ENCODE peak calls at places on chromosomes 13 and 19, in seven cellular contexts. Y is IMR-90, I is mesenchymal stem cell, L is H9, T is mesendoderm, H is trophoblast cell, V is H1. Z is an unnamed sample.

GRCh38 chr19:16530540-16531379 is 11.5 kb downstream of the CHERP start:
- DNase-seq in L (no peak), H (no peak), I (no peak), V (no peak), T (no peak), Y (no peak), Z (no peak)

GRCh38 chr13:39484506-39485313 is 118.3 kb downstream of the LHFPL6 start:
- DNase-seq in T (peak), V (no peak), I (peak), L (no peak), H (no peak), Y (peak), Z (no peak)

GRCh38 chr13:36082396-36082795 is 48.8 kb downstream of the DCLK1 start:
- DNase-seq in Y (no peak), V (no peak), T (no peak), H (no peak), L (no peak), I (no peak), Z (no peak)

GRCh38 chr13:64234255-64234654 is 2818.6 kb upstream of the PCDH20 start:
- DNase-seq in V (no peak), I (peak), T (no peak), L (no peak), H (no peak), Y (peak), Z (no peak)

GRCh38 chr13:67651908-67652307 is 421.8 kb upstream of the PCDH9 start:
- DNase-seq in L (no peak), Y (no peak), H (no peak), I (no peak), V (no peak), T (peak), Z (no peak)

GRCh38 chr19:49712397-49712859 is 21.5 kb downstream of the CPT1C start:
- DNase-seq in H (peak), Y (peak), T (peak), L (peak), I (peak), V (peak), Z (no peak)

GRCh38 chr19:58361900-58362271 is 665 bp downstream of the ZNF497 start:
- DNase-seq in I (no peak), T (peak), H (no peak), L (no peak), Y (peak), V (no peak), Z (peak)

GRCh38 chr13:41700790-41701310 is 243.5 kb downstream of the RGCC start:
- DNase-seq in Y (peak), T (no peak), H (no peak), V (no peak), L (no peak), I (peak), Z (no peak)

GRCh38 chr13:61078976-61079770 is 336.5 kb downstream of the PCDH20 start:
- DNase-seq in Y (no peak), H (no peak), I (no peak), L (no peak), T (peak), V (no peak), Z (no peak)

GRCh38 chr19:48190288-48191284 is 20.1 kb downstream of the ZSWIM9 start:
- DNase-seq in Y (peak), V (peak), L (peak), H (peak), T (peak), I (peak), Z (no peak)

GRCh38 chr19:51001495-51001894 is at the start of gene KLK8:
- DNase-seq in V (no peak), L (peak), T (peak), Y (no peak), I (no peak), H (no peak), Z (no peak)

GRCh38 chr19:4473708-4474503 is 1.8 kb downstream of the HDGFL2 start:
- DNase-seq in H (no peak), L (no peak), I (no peak), Y (no peak), V (no peak), T (peak), Z (no peak)

GRCh38 chr19:48023011-48023410 is 20.9 kb downstream of the CABP5 start:
- DNase-seq in Y (no peak), L (no peak), H (no peak), V (no peak), T (no peak), I (no peak), Z (no peak)

GRCh38 chr19:45075215-45076028 is 856 bp downstream of the ZNF296 start:
- DNase-seq in H (peak), I (no peak), L (peak), Y (no peak), T (peak), V (no peak), Z (no peak)

GRCh38 chr13:20997301-20998061 is 63.9 kb downstream of the LATS2 start:
- DNase-seq in L (peak), T (peak), Y (peak), H (peak), I (peak), V (peak), Z (no peak)

GRCh38 chr19:590396-590745 is 690 bp downstream of the HCN2 start:
- DNase-seq in I (no peak), Y (peak), L (no peak), H (peak), V (no peak), T (no peak), Z (no peak)

GRCh38 chr13:32164622-32165268 is 133.2 kb downstream of the FRY start:
- DNase-seq in Y (peak), V (peak), L (peak), I (peak), H (peak), T (peak), Z (peak)

GRCh38 chr19:55098716-55099556 is 18.5 kb downstream of the PPP1R12C start:
- DNase-seq in I (no peak), Y (no peak), V (no peak), H (no peak), L (no peak), T (no peak), Z (no peak)

GRCh38 chr13:33183431-33184130 is 102.0 kb downstream of the STARD13 start:
- DNase-seq in H (no peak), T (no peak), V (no peak), L (no peak), I (peak), Y (peak), Z (no peak)

GRCh38 chr13:80706164-80706471 is 365.2 kb upstream of the SPRY2 start:
- DNase-seq in Y (no peak), L (no peak), T (no peak), I (no peak), H (no peak), V (no peak), Z (no peak)

GRCh38 chr13:40983725-40984669 is 35.1 kb downstream of the ELF1 start:
- DNase-seq in L (no peak), V (no peak), Y (no peak), H (no peak), T (no peak), I (no peak), Z (no peak)

GRCh38 chr13:105971312-105971711 is 564.1 kb downstream of the EFNB2 start:
- DNase-seq in V (no peak), T (peak), L (peak), I (peak), Y (no peak), H (no peak), Z (no peak)

GRCh38 chr19:1047696-1048147 is 7.8 kb downstream of the ABCA7 start:
- DNase-seq in I (no peak), H (no peak), T (no peak), Y (no peak), V (no peak), L (peak), Z (no peak)

GRCh38 chr19:41930926-41931592 is 2.8 kb upstream of the ERFL start:
- DNase-seq in V (peak), L (peak), T (peak), Y (no peak), I (no peak), H (no peak), Z (no peak)

GRCh38 chr13:20654156-20654555 is 49.3 kb upstream of the IL17D start:
- DNase-seq in H (no peak), L (no peak), I (no peak), Y (peak), T (no peak), V (no peak), Z (no peak)

GRCh38 chr19:49427855-49428546 is 2.8 kb downstream of the GFY start:
- DNase-seq in H (peak), I (no peak), T (peak), V (no peak), Y (no peak), L (peak), Z (no peak)

GRCh38 chr13:77425705-77426104 is 98.8 kb upstream of the MYCBP2 start:
- DNase-seq in Y (no peak), I (no peak), T (peak), V (no peak), L (no peak), H (peak), Z (no peak)

GRCh38 chr19:53982611-53983010 is 8.8 kb upstream of the CACNG6 start:
- DNase-seq in T (peak), H (no peak), V (no peak), Y (no peak), I (no peak), L (peak), Z (no peak)

GRCh38 chr19:17001603-17002183 is 24.9 kb downstream of the CPAMD8 start:
- DNase-seq in H (no peak), I (no peak), T (peak), L (no peak), Y (no peak), V (no peak), Z (no peak)

GRCh38 chr19:13689050-13689449 is 75.3 kb upstream of the MRI1 start:
- DNase-seq in L (peak), H (no peak), Y (peak), T (peak), V (no peak), I (peak), Z (peak)

GRCh38 chr19:32317045-32317444 is 28.4 kb upstream of the ZNF507 start:
- DNase-seq in H (no peak), V (no peak), T (peak), L (no peak), I (no peak), Y (no peak), Z (no peak)

GRCh38 chr19:11041194-11041593 is 48.1 kb upstream of the LDLR start:
- DNase-seq in H (no peak), V (no peak), Y (no peak), I (no peak), L (no peak), T (no peak), Z (no peak)

GRCh38 chr19:57633832-57634131 is 814 bp downstream of the ZNF211 start:
- DNase-seq in T (peak), I (no peak), H (peak), Y (no peak), L (no peak), V (no peak), Z (no peak)

GRCh38 chr19:48565090-48565489 is 13.1 kb downstream of the SULT2B1 start:
- DNase-seq in Y (peak), L (no peak), V (no peak), T (no peak), H (peak), I (peak), Z (no peak)

GRCh38 chr19:49591731-49592485 is 926 bp downstream of the PRR12 start:
- DNase-seq in Y (peak), L (peak), H (peak), I (peak), T (peak), V (no peak), Z (no peak)

DNA sequence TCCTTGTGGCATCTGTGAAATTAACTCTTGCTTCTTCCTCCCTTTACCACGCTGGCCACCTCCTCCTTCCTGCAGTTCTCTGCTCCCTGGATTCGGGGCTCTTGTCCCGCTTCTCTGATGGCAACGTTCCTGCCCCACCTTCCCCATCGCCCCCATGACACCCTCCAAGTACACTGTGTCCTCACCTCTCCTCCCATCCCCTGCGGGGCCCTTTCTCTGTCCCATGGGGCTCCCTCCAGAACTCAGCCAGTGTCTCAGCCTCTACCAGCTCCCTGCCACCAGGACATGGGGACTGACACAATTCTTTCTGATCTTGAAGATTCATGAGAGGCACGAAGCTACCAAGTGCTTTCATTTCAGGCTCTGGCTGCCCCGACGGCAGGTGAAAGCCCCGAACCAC is 9.1 kb downstream of the CARS2 start:
- DNase-seq in I (no peak), H (no peak), L (no peak), V (no peak), T (no peak), Y (no peak), Z (no peak)
- H3K18ac ChIP-seq in I (no peak), H (no peak), L (no peak), V (no peak), T (no peak), Y (no peak), Z (no peak)

DNA sequence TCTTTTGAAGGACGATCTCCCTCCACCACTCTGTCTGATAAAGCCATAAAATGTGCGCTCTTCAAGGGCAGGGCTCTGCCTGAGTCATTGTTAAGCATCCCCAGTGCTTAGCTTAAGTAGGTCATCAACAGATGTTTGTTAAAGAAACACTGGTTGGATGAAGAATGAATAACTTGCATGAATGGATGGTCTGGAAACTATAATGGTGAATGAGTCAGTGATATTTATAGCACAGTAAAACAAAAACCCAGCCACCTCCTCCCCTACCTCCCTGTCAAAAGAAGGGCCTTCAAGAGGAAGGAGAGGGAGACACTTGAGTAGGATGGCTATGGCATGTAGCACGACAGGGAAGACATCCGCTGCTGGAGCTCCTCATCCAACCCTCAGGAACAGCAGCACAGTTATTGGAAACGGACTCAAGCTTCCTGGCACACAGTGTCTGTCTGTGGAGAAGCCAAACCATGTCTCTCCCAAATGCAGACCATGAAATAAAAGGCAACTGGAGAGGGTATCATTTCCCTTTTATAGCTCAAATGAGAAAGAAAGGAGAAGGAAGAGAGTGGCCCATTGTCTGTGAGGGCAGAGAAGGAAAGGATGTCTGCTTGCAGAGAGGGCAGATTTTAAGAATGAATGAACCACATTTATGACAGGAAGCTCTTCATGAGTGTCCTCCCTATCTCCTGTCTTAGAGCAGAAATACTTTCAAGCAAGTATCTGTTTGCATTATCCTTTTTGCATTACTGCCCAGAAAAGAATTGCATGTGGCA is 183.4 kb upstream of the UBL3 start:
- DNase-seq in L (no peak), T (no peak), H (no peak), V (no peak), Y (peak), I (peak), Z (no peak)
- H3K4me2 ChIP-seq in L (no peak), T (no peak), H (no peak), V (no peak), Y (peak), I (no peak), Z (no peak)

GRCh38 chr13:46121033-46121432 is 16.2 kb upstream of the CPB2 start:
- DNase-seq in T (no peak), L (no peak), H (peak), I (no peak), V (no peak), Y (no peak), Z (no peak)

GRCh38 chr13:46122304-46122703 is 17.5 kb upstream of the CPB2 start:
- DNase-seq in I (no peak), Y (no peak), V (no peak), T (no peak), H (no peak), L (no peak), Z (no peak)

GRCh38 chr13:46121597-46122163 is 16.8 kb upstream of the CPB2 start:
- DNase-seq in T (no peak), L (no peak), V (no peak), H (peak), I (no peak), Y (no peak), Z (no peak)

GRCh38 chr13:46116653-46117502 is 12.0 kb upstream of the CPB2 start:
- DNase-seq in V (no peak), L (no peak), H (no peak), Y (no peak), T (no peak), I (no peak), Z (no peak)

DNA sequence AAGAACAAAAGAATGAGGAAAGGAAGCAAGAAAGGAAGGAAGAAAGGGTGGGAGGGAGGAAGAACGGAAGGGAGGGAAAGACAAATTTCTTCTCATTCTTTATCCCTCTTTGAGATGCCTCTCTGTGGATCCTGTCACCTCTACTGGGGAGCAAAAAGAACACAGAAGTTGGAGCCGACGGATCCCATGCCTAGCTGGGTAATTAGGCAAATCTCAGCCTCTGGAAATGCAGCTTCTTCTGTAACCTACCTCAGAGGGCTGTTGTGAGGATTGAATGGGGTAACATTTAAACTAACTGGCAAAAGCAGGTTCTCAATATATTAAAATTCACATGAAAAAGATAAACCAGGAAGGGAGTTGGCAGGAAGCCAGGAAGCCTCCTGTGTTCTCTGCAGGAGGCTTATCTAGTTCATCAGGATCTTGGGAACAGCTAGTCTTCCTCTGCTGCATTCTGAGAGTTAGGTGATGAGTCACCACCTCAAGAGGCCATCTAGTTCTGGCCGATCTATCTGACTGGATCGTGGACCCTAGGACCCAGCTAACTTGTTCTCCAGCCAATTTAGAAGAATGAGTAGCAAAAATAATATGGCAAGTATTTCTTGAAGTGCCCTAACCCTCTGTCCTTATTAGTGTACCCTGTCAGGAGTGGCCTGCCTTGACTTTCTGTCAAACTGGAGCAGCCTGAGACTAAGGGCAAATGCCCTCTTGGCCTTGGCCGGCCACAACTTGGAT is 15.2 kb upstream of the CPB2 start:
- DNase-seq in H (peak), I (peak), L (no peak), Y (peak), T (peak), V (no peak), Z (no peak)
- H3K18ac ChIP-seq in H (no peak), I (no peak), L (no peak), Y (no peak), T (no peak), V (no peak), Z (no peak)

DNA sequence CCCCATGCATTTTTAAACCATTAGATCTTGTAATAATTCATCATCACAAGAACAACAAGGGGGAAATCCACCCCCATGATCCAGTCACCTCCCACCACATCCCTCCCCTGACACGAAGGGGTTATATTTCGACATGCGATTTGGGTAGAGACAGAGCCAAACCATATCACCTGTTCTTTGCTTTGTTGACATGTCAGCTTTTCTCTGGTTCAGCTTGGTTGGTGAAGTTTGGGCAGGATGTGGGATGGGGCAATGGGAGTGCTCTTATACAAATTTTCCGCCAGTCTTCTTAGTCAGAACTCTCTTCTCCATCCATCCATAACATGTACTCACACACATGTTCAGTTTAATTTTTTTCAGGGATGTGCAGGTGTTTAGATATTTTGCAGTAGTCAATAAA is 12.9 kb downstream of the TPP2 start:
- DNase-seq in Y (no peak), I (no peak), H (no peak), L (no peak), V (no peak), T (no peak), Z (no peak)
- H3K4me2 ChIP-seq in Y (no peak), I (no peak), H (no peak), L (no peak), V (no peak), T (no peak), Z (no peak)

DNA sequence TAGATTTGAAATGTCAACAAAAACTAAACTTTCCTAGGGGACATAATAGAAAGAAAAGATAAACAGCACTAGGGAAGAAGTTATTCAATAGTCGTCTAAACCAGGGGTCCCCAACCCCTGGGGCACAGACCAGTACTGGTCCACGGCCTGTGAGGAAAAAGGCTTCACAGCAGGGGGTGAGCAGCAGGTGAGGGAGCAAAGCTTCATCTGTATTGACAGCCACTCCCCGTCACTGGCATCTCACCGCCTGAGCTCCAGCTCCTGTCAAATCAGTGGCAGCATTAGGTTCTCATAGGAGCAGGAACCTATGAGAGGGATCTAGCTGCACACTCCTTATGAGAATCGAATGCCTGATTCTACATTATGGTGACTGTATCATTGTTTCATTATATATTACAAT is 382.7 kb downstream of the MYO16 start:
- DNase-seq in Y (no peak), T (peak), V (no peak), L (no peak), I (no peak), H (no peak), Z (no peak)
- H3K18ac ChIP-seq in Y (no peak), T (no peak), V (no peak), L (no peak), I (no peak), H (no peak), Z (no peak)

Z was measured in neuronal stem cell.